ENCODE peak calls at places on chromosome 18, in five cellular contexts. V is PC-9, M is thoracic aorta, U is AG04450, A is cardiac muscle cell. Y is an unnamed sample. For H3K27me3, the result is how much of the 10 kb centered on the place peaks cover.

GRCh38 chr18:70337139-70337972 is 48.5 kb downstream of the SOCS6 start:
- DNase-seq in M (no peak), V (peak), A (peak), U (peak), Y (peak)

GRCh38 chr18:38493991-38494559 is 928.5 kb upstream of the CELF4 start:
- DNase-seq in U (no peak), M (no peak), V (no peak), A (no peak), Y (no peak)

GRCh38 chr18:72470391-72470790 is 73.8 kb downstream of the CBLN2 start:
- DNase-seq in U (no peak), V (no peak), M (no peak), A (no peak), Y (no peak)

GRCh38 chr18:65750421-65751144 is at the start of gene CDH7:
- DNase-seq in U (no peak), A (peak), M (no peak), V (peak), Y (peak)

GRCh38 chr18:13369353-13369752 is 150.8 kb downstream of the LDLRAD4 start:
- DNase-seq in U (no peak), V (no peak), M (no peak), A (no peak), Y (no peak)

GRCh38 chr18:10370716-10371115 is 83.7 kb upstream of the APCDD1 start:
- DNase-seq in A (no peak), U (no peak), V (no peak), M (no peak), Y (no peak)

GRCh38 chr18:58842978-58843661 is 21.6 kb upstream of the ZNF532 start:
- DNase-seq in V (no peak), A (peak), U (no peak), M (no peak), Y (peak)

GRCh38 chr18:26422472-26423162 is 125.7 kb downstream of the KCTD1 start:
- DNase-seq in U (no peak), A (no peak), M (no peak), V (no peak), Y (no peak)

GRCh38 chr18:22183647-22184161 is 14.3 kb downstream of the GATA6 start:
- DNase-seq in U (no peak), M (no peak), V (no peak), A (no peak), Y (no peak)

GRCh38 chr18:71442830-71443229 is 1101.3 kb downstream of the CBLN2 start:
- DNase-seq in V (no peak), U (no peak), A (no peak), M (no peak), Y (no peak)

GRCh38 chr18:57910817-57911216 is 107.7 kb upstream of the ATP8B1 start:
- DNase-seq in V (no peak), U (no peak), M (no peak), A (no peak), Y (peak)

GRCh38 chr18:23580677-23581367 is 5.5 kb downstream of the NPC1 start:
- DNase-seq in V (peak), M (no peak), U (peak), A (no peak), Y (no peak)

GRCh38 chr18:55501594-55502345 is 86.2 kb downstream of the TCF4 start:
- DNase-seq in M (no peak), V (no peak), U (no peak), A (no peak), Y (peak)

GRCh38 chr18:44733069-44733753 is 52.5 kb downstream of the SETBP1 start:
- DNase-seq in V (no peak), U (peak), A (no peak), M (peak), Y (no peak)

GRCh38 chr18:40415224-40415791 is 1539.7 kb upstream of the PIK3C3 start:
- DNase-seq in M (no peak), U (no peak), V (no peak), A (no peak), Y (no peak)

GRCh38 chr18:74528478-74528877 is 5.8 kb upstream of the CNDP1 start:
- DNase-seq in U (no peak), M (no peak), A (no peak), V (no peak), Y (no peak)
- H3K27me3 ChIP-seq in U (under half), M (under half), A (under half), V (under half), Y (under half)

DNA sequence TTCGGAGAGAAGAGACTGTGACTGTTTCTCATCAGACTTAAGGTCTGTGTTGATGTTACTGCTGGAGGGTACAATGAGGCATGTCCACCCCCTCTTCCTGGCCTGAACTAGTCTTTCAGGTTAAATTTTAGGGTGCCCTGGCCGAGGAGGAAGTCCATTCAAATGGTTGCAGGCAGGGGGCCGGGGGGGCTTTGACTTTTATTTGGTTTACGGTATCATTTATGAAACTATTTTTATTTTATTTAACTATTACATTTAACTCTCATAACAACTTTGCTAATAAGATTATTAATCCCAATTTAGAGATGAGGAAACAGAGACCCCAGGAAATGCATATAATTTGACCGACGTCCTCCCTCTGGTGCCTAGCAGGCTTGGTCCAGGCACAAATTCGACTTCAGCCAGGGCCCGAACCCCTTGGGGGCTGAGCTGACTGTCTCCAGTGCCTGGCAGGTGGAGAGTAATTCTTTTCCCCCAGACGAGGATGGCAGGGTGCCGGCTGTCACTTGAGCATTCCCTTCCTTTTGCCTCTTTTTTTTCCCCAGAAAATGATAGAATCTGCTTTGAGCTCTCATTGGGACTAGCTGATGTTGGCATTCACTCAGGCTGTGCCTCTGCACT is 255.3 kb upstream of the SALL3 start:
- DNase-seq in U (no peak), A (no peak), V (no peak), M (no peak), Y (no peak)
- H3K27me3 ChIP-seq in U (under half), A (under half), V (half or more), M (under half), Y (under half)

DNA sequence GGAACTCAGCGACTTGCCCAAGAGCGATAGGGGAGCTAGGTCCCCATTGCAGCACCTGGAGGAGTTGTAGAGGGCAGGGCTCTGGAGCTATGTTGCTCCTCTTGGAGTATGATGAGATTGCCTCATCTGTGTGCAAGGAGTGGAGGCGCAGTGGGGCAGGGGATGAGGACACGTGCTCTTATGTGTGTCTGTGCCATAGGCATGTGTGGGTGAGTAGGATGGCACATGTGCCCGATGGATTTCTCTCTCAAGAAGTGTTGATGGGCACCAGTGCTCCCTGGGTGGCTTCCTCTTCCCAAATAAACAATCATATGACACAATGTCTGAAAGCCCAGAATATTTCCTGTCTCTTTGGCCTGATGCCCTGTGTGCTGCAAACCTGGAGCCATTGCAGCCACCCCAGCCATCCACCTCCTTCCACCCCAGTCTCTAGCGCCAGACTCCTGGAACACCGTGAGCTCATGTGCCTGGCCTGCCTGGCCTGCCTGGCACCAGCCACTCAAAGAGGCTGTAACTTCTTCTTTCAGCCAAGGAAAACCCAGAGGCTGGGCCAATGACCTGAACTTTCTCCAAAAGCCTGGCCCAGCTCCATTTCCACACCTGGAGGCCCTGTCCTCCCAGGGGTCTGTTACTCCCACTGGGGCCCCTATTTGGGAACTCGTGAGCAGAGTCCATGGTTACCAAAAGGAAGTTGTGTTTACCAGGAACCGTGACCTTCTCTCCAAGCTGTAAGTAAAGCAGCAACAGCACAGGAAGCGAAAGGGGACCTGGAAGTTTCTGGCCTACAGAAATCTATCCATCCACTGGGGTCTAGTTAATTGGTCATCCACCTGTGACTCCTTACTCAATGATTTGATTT is 9.5 kb upstream of the ZBTB7C start:
- DNase-seq in V (no peak), A (no peak), U (no peak), M (peak), Y (no peak)
- H3K27me3 ChIP-seq in V (under half), A (under half), U (under half), M (under half), Y (half or more)

GRCh38 chr18:32770651-32771168 is 2.1 kb downstream of the KLHL14 start:
- DNase-seq in A (no peak), U (no peak), M (no peak), V (no peak), Y (peak)
- H3K27me3 ChIP-seq in A (under half), U (under half), M (under half), V (under half), Y (half or more)

DNA sequence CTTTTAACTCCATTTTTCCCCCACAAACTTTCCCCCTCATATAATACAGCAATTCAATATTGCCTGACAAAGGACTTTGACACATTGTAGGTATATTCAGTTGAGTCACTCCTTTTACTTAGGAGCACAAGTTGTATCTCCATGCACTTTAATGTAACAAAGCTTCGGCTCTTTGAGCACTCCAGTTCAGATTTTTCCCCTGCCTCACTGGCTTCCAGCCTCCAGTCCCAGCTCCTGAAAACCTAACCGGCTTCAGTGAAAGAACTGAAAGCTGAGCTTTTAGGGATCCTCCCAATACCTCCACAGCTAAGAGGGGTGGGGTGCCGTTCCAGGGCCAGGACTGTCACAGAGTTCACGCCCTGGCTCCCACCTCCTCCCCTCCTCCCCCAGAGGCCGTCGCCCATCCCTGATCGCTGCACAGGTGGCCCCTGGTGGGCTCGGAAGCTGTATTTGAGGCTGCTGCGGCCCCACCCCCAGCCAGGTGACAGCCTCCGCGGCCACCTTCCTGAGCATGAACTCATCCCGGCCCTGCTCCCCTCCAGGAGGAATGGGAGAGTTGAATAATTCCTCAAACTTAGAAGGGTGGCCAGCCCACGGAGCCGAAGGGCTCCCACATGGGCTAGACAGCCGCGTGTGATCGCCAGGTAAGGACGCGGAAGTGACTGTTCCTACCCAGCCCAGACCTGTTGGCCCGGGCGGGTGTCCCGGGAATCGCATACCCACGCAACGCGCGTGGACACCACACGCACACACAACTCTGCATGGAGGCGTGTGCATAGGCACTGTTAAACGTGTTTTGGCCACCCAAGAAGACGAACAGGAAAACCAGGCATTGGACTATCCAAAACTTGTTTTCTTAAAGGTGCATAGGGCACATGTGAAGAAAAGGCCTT is 1.8 kb downstream of the MYO5B start:
- DNase-seq in U (no peak), A (peak), V (peak), M (no peak), Y (peak)
- H3K27me3 ChIP-seq in U (under half), A (half or more), V (under half), M (under half), Y (half or more)

DNA sequence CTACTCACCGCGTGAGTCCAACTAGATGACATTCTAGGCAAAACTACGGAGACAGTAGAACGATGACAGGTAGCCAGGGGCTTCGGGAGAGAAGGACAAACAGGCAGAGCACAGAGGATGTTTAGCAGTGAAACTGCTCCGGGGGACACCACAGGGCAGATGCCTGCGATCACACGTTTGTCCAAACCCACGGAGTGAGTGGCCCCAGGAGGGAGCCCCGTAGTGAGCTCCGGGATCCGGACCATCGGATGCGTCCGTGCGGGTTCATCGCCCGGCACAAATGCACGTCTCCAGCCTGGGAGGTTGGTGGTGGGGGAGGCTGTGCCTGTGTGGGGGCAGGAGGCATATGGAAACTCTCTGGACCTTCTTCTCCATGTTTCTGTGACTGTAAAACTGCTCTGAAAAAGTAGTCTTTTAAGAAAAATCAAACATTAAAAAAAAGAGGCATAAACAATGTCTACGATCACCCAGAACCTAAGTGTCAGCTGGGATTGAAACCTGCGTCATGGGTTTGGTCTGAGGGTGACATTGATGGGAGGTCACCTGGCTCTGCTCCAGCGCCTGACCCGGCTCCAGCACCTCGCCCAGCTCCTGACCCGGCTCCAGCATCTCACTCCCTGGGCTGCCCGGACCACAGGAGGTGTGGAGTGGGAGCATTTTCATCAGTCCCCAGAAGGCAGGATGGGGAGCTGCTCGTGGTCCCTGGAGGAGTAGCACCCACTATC is 83.0 kb upstream of the CTDP1 start:
- DNase-seq in M (no peak), U (no peak), V (no peak), A (no peak), Y (no peak)
- H3K27me3 ChIP-seq in M (under half), U (under half), V (half or more), A (under half), Y (under half)

DNA sequence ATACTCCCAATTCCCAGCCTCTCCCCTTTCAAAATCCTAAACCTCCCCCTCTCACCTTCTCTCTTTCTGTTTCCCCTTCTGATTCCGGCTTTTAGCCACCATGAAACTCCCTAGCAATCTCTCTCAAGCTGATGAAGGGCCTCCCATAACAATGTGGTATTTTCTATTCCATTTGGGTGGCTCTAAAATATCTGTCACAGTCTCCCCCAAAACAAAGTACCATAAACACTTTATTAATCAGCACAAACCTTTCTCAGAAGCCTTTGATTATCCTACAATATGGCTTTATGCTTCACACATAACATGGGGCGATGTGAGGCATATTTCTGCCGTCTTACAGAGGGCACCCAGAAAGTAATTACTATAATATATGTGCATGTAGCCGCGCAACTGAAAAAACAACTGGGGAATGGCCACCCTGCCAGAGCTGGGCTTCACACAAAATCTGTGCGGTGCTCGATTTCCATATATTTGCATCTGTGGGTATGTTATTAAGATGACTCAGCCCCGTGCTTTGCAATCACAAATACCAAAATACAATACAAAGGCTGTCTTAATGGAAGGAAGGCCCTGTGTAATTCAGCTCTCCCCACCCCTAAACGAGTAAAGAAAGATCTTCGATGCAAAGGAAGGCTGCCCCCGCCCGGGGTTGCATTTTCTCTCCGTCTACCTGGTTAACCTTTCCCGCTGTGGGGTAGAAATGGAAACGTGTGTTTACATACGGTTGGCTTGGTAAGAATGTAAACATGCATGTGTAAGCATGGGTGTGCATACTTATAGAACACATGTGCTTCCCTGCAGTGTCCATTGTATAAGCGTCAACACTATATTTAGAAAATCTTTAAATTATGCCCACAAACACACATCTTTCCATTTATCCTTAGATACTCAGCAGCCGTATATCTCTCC is 81.4 kb downstream of the CELF4 start:
- DNase-seq in M (no peak), A (no peak), U (no peak), V (no peak), Y (no peak)
- H3K27me3 ChIP-seq in M (under half), A (half or more), U (under half), V (under half), Y (half or more)

GRCh38 chr18:68056936-68057335 is 540.4 kb upstream of the DSEL start:
- DNase-seq in V (no peak), A (no peak), U (no peak), M (no peak), Y (no peak)

DNA sequence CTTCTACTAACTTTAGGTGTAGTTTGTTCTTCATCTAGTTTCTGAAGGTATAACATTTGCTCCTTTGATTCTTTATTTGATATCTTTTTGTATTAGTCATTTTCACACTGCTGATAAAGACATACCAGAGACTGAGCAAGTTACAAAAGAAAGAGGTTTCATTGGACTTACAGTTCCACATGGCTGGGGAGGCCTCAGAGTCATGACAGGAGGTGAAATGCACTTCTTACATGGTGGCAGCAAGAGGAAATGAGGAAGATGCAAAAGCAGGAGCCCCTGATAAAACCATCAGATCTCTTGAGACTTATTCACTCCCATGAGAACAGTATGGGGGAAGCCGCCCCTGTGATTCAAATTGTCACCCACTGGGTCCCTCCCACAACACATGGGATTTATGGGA is 544.4 kb upstream of the DSEL start:
- DNase-seq in A (no peak), U (no peak), M (no peak), V (no peak), Y (no peak)
- H3K27me3 ChIP-seq in A (under half), U (under half), M (under half), V (under half), Y (under half)

GRCh38 chr18:48975221-48975816 is 24.6 kb upstream of the SMAD7 start:
- DNase-seq in A (peak), M (no peak), V (no peak), U (no peak), Y (peak)

GRCh38 chr18:48977914-48978313 is 27.1 kb upstream of the SMAD7 start:
- DNase-seq in M (no peak), U (no peak), A (no peak), V (no peak), Y (no peak)

GRCh38 chr18:48973731-48974130 is 23.0 kb upstream of the SMAD7 start:
- DNase-seq in U (no peak), V (no peak), A (peak), M (no peak), Y (no peak)

GRCh38 chr18:48974304-48975220 is 23.8 kb upstream of the SMAD7 start:
- DNase-seq in A (peak), U (no peak), V (no peak), M (no peak), Y (peak)

GRCh38 chr18:48975817-48976649 is 25.3 kb upstream of the SMAD7 start:
- DNase-seq in M (no peak), U (no peak), V (peak), A (peak), Y (peak)
- H3K27me3 ChIP-seq in M (under half), U (under half), V (under half), A (under half), Y (half or more)

GRCh38 chr18:77862358-77862757 is 612.7 kb downstream of the GALR1 start:
- DNase-seq in A (no peak), M (no peak), U (no peak), V (no peak), Y (no peak)

GRCh38 chr18:77859634-77860033 is 610.0 kb downstream of the GALR1 start:
- DNase-seq in A (no peak), V (no peak), U (no peak), M (no peak), Y (no peak)

GRCh38 chr18:77853859-77854258 is 604.2 kb downstream of the GALR1 start:
- DNase-seq in M (no peak), U (no peak), V (no peak), A (no peak), Y (no peak)

GRCh38 chr18:77858331-77858730 is 608.7 kb downstream of the GALR1 start:
- DNase-seq in M (no peak), V (no peak), U (no peak), A (no peak), Y (no peak)

GRCh38 chr18:77857926-77858325 is 608.3 kb downstream of the GALR1 start:
- DNase-seq in M (no peak), U (no peak), A (no peak), V (no peak), Y (no peak)
- H3K27me3 ChIP-seq in M (under half), U (under half), A (under half), V (half or more), Y (under half)

Y was measured in neural progenitor cell.